ENCODE peak calls at places on chromosomes 4 and X, in seven cellular contexts. K is A549, R is GM04504, T is nephron progenitor cell, Q is AG08396, W is anterior cingulate cortex, Z is BJ. O is an unnamed sample.

GRCh38 chrX:39309721-39310152 is 508.5 kb downstream of the MID1IP1 start:
- DNase-seq in W (no peak), K (peak), T (peak), Q (no peak), R (no peak), Z (no peak), O (peak)

GRCh38 chrX:150582338-150582948 is 14.0 kb downstream of the MTM1 start:
- DNase-seq in R (no peak), K (no peak), T (no peak), Z (no peak), W (no peak), Q (no peak), O (no peak)

GRCh38 chr4:113556382-113557134 is 205.0 kb downstream of the CAMK2D start:
- DNase-seq in R (no peak), Q (no peak), T (no peak), W (no peak), Z (no peak), K (no peak), O (no peak)

GRCh38 chr4:10184051-10184450 is 67.5 kb upstream of the WDR1 start:
- DNase-seq in Q (no peak), K (no peak), Z (peak), W (no peak), R (no peak), T (no peak), O (no peak)

GRCh38 chrX:43349363-43349762 is 306.7 kb upstream of the MAOA start:
- DNase-seq in T (peak), K (peak), Q (peak), Z (no peak), R (peak), W (no peak), O (peak)

GRCh38 chr4:174559894-174560293 is 37.6 kb upstream of the HPGD start:
- DNase-seq in T (no peak), Z (no peak), R (no peak), K (no peak), W (no peak), Q (no peak), O (no peak)

GRCh38 chrX:78979789-78980464 is 34.7 kb downstream of the P2RY10 start:
- DNase-seq in Z (no peak), K (no peak), R (no peak), Q (no peak), T (no peak), W (no peak), O (no peak)

GRCh38 chr4:156493858-156494257 is 477.7 kb downstream of the PDGFC start:
- DNase-seq in W (no peak), K (no peak), Q (no peak), R (no peak), T (no peak), Z (no peak), O (no peak)

GRCh38 chr4:152308925-152309324 is 227.0 kb downstream of the FBXW7 start:
- DNase-seq in W (no peak), Q (no peak), R (no peak), Z (no peak), T (no peak), K (no peak), O (no peak)

GRCh38 chr4:156594619-156595018 is 377.0 kb downstream of the PDGFC start:
- DNase-seq in W (peak), R (no peak), Q (no peak), K (no peak), Z (no peak), T (no peak), O (no peak)

GRCh38 chr4:16437836-16438235 is 211.6 kb upstream of the TAPT1 start:
- DNase-seq in Q (no peak), T (no peak), Z (no peak), K (no peak), W (no peak), R (no peak), O (no peak)

GRCh38 chr4:146520894-146521542 is 722 bp downstream of the SLC10A7 start:
- DNase-seq in T (peak), Q (peak), W (no peak), Z (no peak), R (peak), K (peak), O (peak)

GRCh38 chrX:68710870-68711576 is 63.6 kb downstream of the STARD8 start:
- DNase-seq in R (no peak), T (peak), K (peak), Q (peak), Z (no peak), W (no peak), O (peak)

GRCh38 chrX:24301060-24301459 is 12.8 kb downstream of the SUPT20HL2 start:
- DNase-seq in Z (no peak), W (no peak), T (no peak), Q (no peak), K (no peak), R (no peak), O (no peak)

GRCh38 chrX:66074920-66075879 is 35.3 kb upstream of the VSIG4 start:
- DNase-seq in T (no peak), W (no peak), Z (no peak), K (no peak), R (peak), Q (no peak), O (peak)

GRCh38 chr4:184792950-184793555 is 32.7 kb downstream of the ACSL1 start:
- DNase-seq in T (no peak), R (peak), Z (peak), Q (peak), K (peak), W (no peak), O (peak)

GRCh38 chr4:69881173-69881773 is 21.3 kb upstream of the SULT1E1 start:
- DNase-seq in W (peak), K (peak), R (peak), T (peak), Z (no peak), Q (peak), O (no peak)

GRCh38 chr4:182679531-182679930 is 237.7 kb downstream of the DCTD start:
- DNase-seq in K (no peak), W (no peak), T (no peak), R (no peak), Q (no peak), Z (no peak), O (no peak)

GRCh38 chrX:20545538-20545937 is 278.8 kb upstream of the RPS6KA3 start:
- DNase-seq in T (no peak), K (no peak), Z (no peak), Q (no peak), W (no peak), R (no peak), O (no peak)

GRCh38 chrX:20431486-20431885 is 164.8 kb upstream of the RPS6KA3 start:
- DNase-seq in K (no peak), R (no peak), W (no peak), T (no peak), Z (no peak), Q (no peak), O (no peak)

GRCh38 chr4:146243141-146243882 is 29.0 kb downstream of the REELD1 start:
- DNase-seq in K (peak), T (peak), Q (peak), W (no peak), R (no peak), Z (no peak), O (peak)

O was measured in activated T-cell treated with anti-CD3 and anti-CD28 coated beads, Interleukin-2, amount 50 U/mL, for 48 hours.